ENCODE peak calls at places on chromosomes 2 and 18, in six cellular contexts. One of them, this sample, is unnamed. For H3K27me3, the result is how much of the 10 kb centered on the place peaks cover.

GRCh38 chr2:105394951-105395611 is 3.8 kb downstream of the FHL2 start:
- DNase-seq in stomach: no peak
- DNase-seq in astrocyte: peak
- DNase-seq in small intestine: no peak
- DNase-seq in upper lobe of right lung: no peak
- DNase-seq in neuronal stem cell: no peak
- DNase-seq in this sample: peak

GRCh38 chr2:239266779-239267410 is 133.9 kb downstream of the HDAC4 start:
- DNase-seq in stomach: peak
- DNase-seq in astrocyte: no peak
- DNase-seq in small intestine: peak
- DNase-seq in upper lobe of right lung: no peak
- DNase-seq in neuronal stem cell: no peak
- DNase-seq in this sample: no peak

GRCh38 chr18:72768681-72769229 is 99.0 kb downstream of the NETO1 start:
- DNase-seq in stomach: no peak
- DNase-seq in astrocyte: no peak
- DNase-seq in small intestine: no peak
- DNase-seq in upper lobe of right lung: no peak
- DNase-seq in neuronal stem cell: no peak
- DNase-seq in this sample: no peak

GRCh38 chr2:3628800-3629199 is 29.2 kb upstream of the ALLC start:
- DNase-seq in stomach: peak
- DNase-seq in astrocyte: no peak
- DNase-seq in small intestine: no peak
- DNase-seq in upper lobe of right lung: peak
- DNase-seq in neuronal stem cell: no peak
- DNase-seq in this sample: no peak

GRCh38 chr18:45006934-45007333 is 326.2 kb downstream of the SETBP1 start:
- DNase-seq in stomach: no peak
- DNase-seq in astrocyte: peak
- DNase-seq in small intestine: no peak
- DNase-seq in upper lobe of right lung: no peak
- DNase-seq in neuronal stem cell: no peak
- DNase-seq in this sample: no peak

GRCh38 chr2:191202209-191202721 is 42.9 kb upstream of the MYO1B start:
- DNase-seq in stomach: no peak
- DNase-seq in astrocyte: peak
- DNase-seq in small intestine: no peak
- DNase-seq in upper lobe of right lung: no peak
- DNase-seq in neuronal stem cell: no peak
- DNase-seq in this sample: peak

GRCh38 chr2:231364961-231365810 is 30.3 kb upstream of the B3GNT7 start:
- DNase-seq in stomach: no peak
- DNase-seq in astrocyte: peak
- DNase-seq in small intestine: peak
- DNase-seq in upper lobe of right lung: no peak
- DNase-seq in neuronal stem cell: no peak
- DNase-seq in this sample: peak

GRCh38 chr2:43269074-43269572 is 42.7 kb upstream of the ZFP36L2 start:
- DNase-seq in stomach: peak
- DNase-seq in astrocyte: peak
- DNase-seq in small intestine: peak
- DNase-seq in upper lobe of right lung: peak
- DNase-seq in neuronal stem cell: no peak
- DNase-seq in this sample: peak

GRCh38 chr2:40043191-40043590 is 264.1 kb upstream of the THUMPD2 start:
- DNase-seq in stomach: no peak
- DNase-seq in astrocyte: peak
- DNase-seq in small intestine: no peak
- DNase-seq in upper lobe of right lung: no peak
- DNase-seq in neuronal stem cell: no peak
- DNase-seq in this sample: peak

GRCh38 chr18:58934933-58935577 is 70.4 kb downstream of the ZNF532 start:
- DNase-seq in stomach: no peak
- DNase-seq in astrocyte: no peak
- DNase-seq in small intestine: no peak
- DNase-seq in upper lobe of right lung: no peak
- DNase-seq in neuronal stem cell: no peak
- DNase-seq in this sample: no peak

GRCh38 chr2:239839306-239839705 is 185.8 kb downstream of the NDUFA10 start:
- DNase-seq in stomach: no peak
- DNase-seq in astrocyte: no peak
- DNase-seq in small intestine: no peak
- DNase-seq in upper lobe of right lung: peak
- DNase-seq in neuronal stem cell: no peak
- DNase-seq in this sample: no peak

GRCh38 chr18:50839341-50839740 is 19.5 kb upstream of the MRO start:
- DNase-seq in stomach: no peak
- DNase-seq in astrocyte: no peak
- DNase-seq in small intestine: peak
- DNase-seq in upper lobe of right lung: no peak
- DNase-seq in neuronal stem cell: no peak
- DNase-seq in this sample: no peak

GRCh38 chr18:28149810-28150420 is 27.0 kb downstream of the CDH2 start:
- DNase-seq in stomach: no peak
- DNase-seq in astrocyte: no peak
- DNase-seq in small intestine: no peak
- DNase-seq in upper lobe of right lung: no peak
- DNase-seq in neuronal stem cell: no peak
- DNase-seq in this sample: no peak

GRCh38 chr2:109554758-109555157 is 59.0 kb downstream of the SEPTIN10 start:
- DNase-seq in stomach: no peak
- DNase-seq in astrocyte: no peak
- DNase-seq in small intestine: peak
- DNase-seq in upper lobe of right lung: no peak
- DNase-seq in neuronal stem cell: no peak
- DNase-seq in this sample: no peak

GRCh38 chr2:193371200-193371599 is 1176.5 kb upstream of the TMEFF2 start:
- DNase-seq in stomach: no peak
- DNase-seq in astrocyte: no peak
- DNase-seq in small intestine: peak
- DNase-seq in upper lobe of right lung: no peak
- DNase-seq in neuronal stem cell: peak
- DNase-seq in this sample: no peak

GRCh38 chr2:233486778-233487552 is 79.6 kb downstream of the USP40 start:
- DNase-seq in stomach: no peak
- DNase-seq in astrocyte: peak
- DNase-seq in small intestine: no peak
- DNase-seq in upper lobe of right lung: peak
- DNase-seq in neuronal stem cell: no peak
- DNase-seq in this sample: peak

GRCh38 chr2:150476213-150476740 is 11.2 kb downstream of the RND3 start:
- DNase-seq in stomach: no peak
- DNase-seq in astrocyte: no peak
- DNase-seq in small intestine: no peak
- DNase-seq in upper lobe of right lung: no peak
- DNase-seq in neuronal stem cell: no peak
- DNase-seq in this sample: no peak

GRCh38 chr2:112026509-112026908 is 28.6 kb upstream of the TMEM87B start:
- DNase-seq in stomach: no peak
- DNase-seq in astrocyte: no peak
- DNase-seq in small intestine: peak
- DNase-seq in upper lobe of right lung: no peak
- DNase-seq in neuronal stem cell: no peak
- DNase-seq in this sample: no peak

GRCh38 chr2:8658064-8658862 is 23.6 kb upstream of the ID2 start:
- DNase-seq in stomach: no peak
- DNase-seq in astrocyte: no peak
- DNase-seq in small intestine: no peak
- DNase-seq in upper lobe of right lung: peak
- DNase-seq in neuronal stem cell: no peak
- DNase-seq in this sample: no peak

GRCh38 chr2:148161909-148162308 is 141.0 kb downstream of the MBD5 start:
- DNase-seq in stomach: no peak
- DNase-seq in astrocyte: no peak
- DNase-seq in small intestine: no peak
- DNase-seq in upper lobe of right lung: no peak
- DNase-seq in neuronal stem cell: no peak
- DNase-seq in this sample: no peak

GRCh38 chr2:121595012-121595891 is 54.0 kb downstream of the CLASP1 start:
- DNase-seq in stomach: no peak
- DNase-seq in astrocyte: no peak
- DNase-seq in small intestine: peak
- DNase-seq in upper lobe of right lung: no peak
- DNase-seq in neuronal stem cell: no peak
- DNase-seq in this sample: no peak

GRCh38 chr2:62199392-62200125 is 3.6 kb downstream of the B3GNT2 start:
- DNase-seq in stomach: no peak
- DNase-seq in astrocyte: no peak
- DNase-seq in small intestine: no peak
- DNase-seq in upper lobe of right lung: no peak
- DNase-seq in neuronal stem cell: no peak
- DNase-seq in this sample: no peak

GRCh38 chr2:171512683-171513082 is 9.6 kb upstream of the CYBRD1 start:
- DNase-seq in stomach: no peak
- DNase-seq in astrocyte: no peak
- DNase-seq in small intestine: no peak
- DNase-seq in upper lobe of right lung: no peak
- DNase-seq in neuronal stem cell: no peak
- DNase-seq in this sample: no peak

GRCh38 chr2:160408205-160408561 is 85.4 kb downstream of the RBMS1 start:
- DNase-seq in stomach: no peak
- DNase-seq in astrocyte: no peak
- DNase-seq in small intestine: no peak
- DNase-seq in upper lobe of right lung: no peak
- DNase-seq in neuronal stem cell: no peak
- DNase-seq in this sample: no peak

GRCh38 chr2:49351531-49351930 is 197.2 kb upstream of the FSHR start:
- DNase-seq in stomach: no peak
- DNase-seq in astrocyte: no peak
- DNase-seq in small intestine: no peak
- DNase-seq in upper lobe of right lung: no peak
- DNase-seq in neuronal stem cell: no peak
- DNase-seq in this sample: no peak

GRCh38 chr18:25915907-25916306 is 174.5 kb downstream of the SS18 start:
- DNase-seq in stomach: no peak
- DNase-seq in astrocyte: no peak
- DNase-seq in small intestine: no peak
- DNase-seq in upper lobe of right lung: no peak
- DNase-seq in neuronal stem cell: no peak
- DNase-seq in this sample: no peak

GRCh38 chr18:79902075-79902474 is 49.4 kb downstream of the SLC66A2 start:
- DNase-seq in stomach: no peak
- DNase-seq in astrocyte: no peak
- DNase-seq in small intestine: no peak
- DNase-seq in upper lobe of right lung: no peak
- DNase-seq in neuronal stem cell: no peak
- DNase-seq in this sample: no peak

DNA sequence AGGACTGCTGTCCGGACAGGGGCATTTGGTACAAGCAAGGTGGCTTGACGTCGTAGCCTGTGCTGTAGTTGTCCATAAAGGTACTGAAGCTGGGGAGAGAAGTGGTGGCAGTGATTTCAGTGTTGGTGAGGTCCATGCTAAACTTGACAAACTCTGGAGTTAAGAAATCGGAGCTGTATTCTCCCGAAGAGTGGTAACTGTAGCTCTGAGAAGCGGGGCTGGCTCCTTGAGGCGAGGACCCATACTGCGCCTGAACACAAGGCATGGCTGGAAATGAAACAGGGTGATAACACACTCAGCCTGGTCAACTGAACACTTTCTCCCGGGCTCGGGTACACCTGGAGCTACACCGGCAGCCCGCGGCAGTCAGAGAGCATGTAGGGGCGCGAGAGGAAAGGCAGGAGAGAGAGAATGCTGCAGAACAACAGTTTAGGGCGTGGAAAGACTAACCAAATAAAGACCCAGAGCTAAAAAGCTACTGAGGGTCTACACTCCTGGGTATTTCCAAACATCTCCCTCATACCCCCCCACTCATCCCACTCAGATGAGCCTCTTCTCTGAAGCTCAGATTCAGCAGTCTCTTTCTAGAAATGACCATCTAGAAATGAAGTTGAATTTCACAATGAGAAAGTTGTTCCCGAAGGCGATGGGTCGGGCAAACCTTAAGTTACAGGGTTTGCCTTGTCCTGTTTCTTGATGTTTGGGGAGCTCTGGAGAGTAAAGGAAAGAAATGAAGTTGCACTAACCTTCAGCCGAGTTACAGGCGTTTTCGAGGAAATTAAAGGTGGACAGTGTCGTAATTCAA is 2.4 kb downstream of the NR4A2 start:
- DNase-seq in stomach: no peak
- DNase-seq in astrocyte: no peak
- DNase-seq in small intestine: no peak
- DNase-seq in upper lobe of right lung: no peak
- DNase-seq in neuronal stem cell: no peak
- DNase-seq in this sample: no peak
- H3K27me3 ChIP-seq in stomach: under half
- H3K27me3 ChIP-seq in astrocyte: half or more
- H3K27me3 ChIP-seq in small intestine: under half
- H3K27me3 ChIP-seq in upper lobe of right lung: under half
- H3K27me3 ChIP-seq in neuronal stem cell: half or more
- H3K27me3 ChIP-seq in this sample: under half

DNA sequence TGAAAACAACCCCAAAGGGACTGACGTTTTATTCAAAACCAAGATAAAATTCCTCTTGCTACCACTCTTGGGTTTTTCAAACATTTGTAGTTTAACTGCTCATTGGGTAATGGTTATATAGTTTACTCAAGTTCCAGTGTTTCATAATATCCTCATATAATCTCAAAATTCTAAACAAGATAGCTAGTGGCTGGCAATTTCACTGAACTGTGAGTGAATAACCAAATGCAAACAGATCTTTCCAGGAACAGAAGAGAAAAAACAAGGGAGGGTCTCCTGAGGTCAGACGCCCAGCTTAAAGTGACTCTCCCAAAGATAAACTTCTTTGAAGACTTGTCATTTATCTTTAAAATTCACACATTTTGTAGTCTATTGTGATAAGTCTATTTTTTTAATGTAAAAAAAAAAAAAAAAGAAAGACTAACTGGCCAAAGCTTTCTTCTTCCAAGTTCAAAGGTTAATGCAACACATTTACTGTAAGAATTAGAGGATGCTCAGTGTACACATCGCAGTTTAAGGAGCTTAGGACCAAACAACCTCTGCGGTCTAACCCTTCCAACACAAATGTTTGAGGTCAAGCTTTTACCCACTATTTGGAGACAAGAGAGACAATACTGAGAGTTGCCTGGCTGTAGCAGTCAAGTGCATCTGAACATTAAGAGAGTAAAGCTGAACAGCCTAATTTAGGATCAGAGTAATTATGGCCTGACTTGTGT is 26.6 kb downstream of the LPIN2 start:
- DNase-seq in stomach: no peak
- DNase-seq in astrocyte: no peak
- DNase-seq in small intestine: no peak
- DNase-seq in upper lobe of right lung: no peak
- DNase-seq in neuronal stem cell: no peak
- DNase-seq in this sample: no peak
- H3K27ac ChIP-seq in stomach: peak
- H3K27ac ChIP-seq in astrocyte: no peak
- H3K27ac ChIP-seq in small intestine: no peak
- H3K27ac ChIP-seq in upper lobe of right lung: no peak
- H3K27ac ChIP-seq in neuronal stem cell: no peak
- H3K27ac ChIP-seq in this sample: no peak

GRCh38 chr2:5693288-5694015 is 1.3 kb downstream of the SOX11 start:
- DNase-seq in stomach: no peak
- DNase-seq in astrocyte: peak
- DNase-seq in small intestine: no peak
- DNase-seq in upper lobe of right lung: no peak
- DNase-seq in neuronal stem cell: no peak
- DNase-seq in this sample: peak
- H3K27me3 ChIP-seq in stomach: half or more
- H3K27me3 ChIP-seq in astrocyte: under half
- H3K27me3 ChIP-seq in small intestine: under half
- H3K27me3 ChIP-seq in upper lobe of right lung: half or more
- H3K27me3 ChIP-seq in neuronal stem cell: under half
- H3K27me3 ChIP-seq in this sample: under half

GRCh38 chr2:218286570-218287459 is 5.5 kb downstream of the TMBIM1 start:
- DNase-seq in stomach: peak
- DNase-seq in astrocyte: peak
- DNase-seq in small intestine: peak
- DNase-seq in upper lobe of right lung: peak
- DNase-seq in neuronal stem cell: peak
- DNase-seq in this sample: peak
- H3K27ac ChIP-seq in stomach: peak
- H3K27ac ChIP-seq in astrocyte: peak
- H3K27ac ChIP-seq in small intestine: peak
- H3K27ac ChIP-seq in upper lobe of right lung: peak
- H3K27ac ChIP-seq in neuronal stem cell: no peak
- H3K27ac ChIP-seq in this sample: peak

This sample was measured in brain microvascular endothelial cell.